ENCODE peak calls at places on chromosomes 13 and 19, in ten cellular contexts. Y is GM12878, R is A549, T is right lobe of liver, W is HCT116, S is heart left ventricle, Z is IMR-90, G is K562, F is HepG2, A is upper lobe of left lung. V is an unnamed sample.

GRCh38 chr13:78169386-78169785 is 250.8 kb upstream of the EDNRB start:
- ATAC-seq in R (no peak), S (no peak), W (no peak), A (no peak), Y (no peak), F (no peak), T (no peak), G (no peak), Z (no peak), V (no peak)

GRCh38 chr19:7540761-7541480 is 5.4 kb downstream of the PNPLA6 start:
- ATAC-seq in A (peak), Y (no peak), S (no peak), W (peak), Z (peak), G (peak), T (no peak), R (peak), F (no peak), V (no peak)

GRCh38 chr19:44260343-44260681 is 626 bp downstream of the ZNF233 start:
- ATAC-seq in R (peak), W (no peak), Y (peak), A (no peak), G (no peak), T (no peak), Z (no peak), S (peak), F (peak), V (no peak)

GRCh38 chr19:15846923-15847322 is 31.5 kb upstream of the OR10H1 start:
- ATAC-seq in R (no peak), A (no peak), Z (no peak), S (no peak), F (no peak), Y (no peak), T (no peak), W (no peak), G (no peak), V (no peak)

GRCh38 chr13:73000027-73000674 is 58.7 kb upstream of the KLF5 start:
- ATAC-seq in F (no peak), Y (peak), S (no peak), G (peak), W (no peak), A (no peak), T (peak), Z (no peak), R (no peak), V (no peak)

GRCh38 chr13:75479102-75479501 is 2.9 kb downstream of the TBC1D4 start:
- ATAC-seq in A (no peak), S (no peak), G (no peak), W (no peak), Z (no peak), R (no peak), T (no peak), F (no peak), Y (no peak), V (no peak)

GRCh38 chr13:76397413-76397812 is 488.8 kb downstream of the KCTD12 start:
- ATAC-seq in F (no peak), Y (no peak), S (no peak), Z (no peak), W (no peak), R (no peak), G (no peak), T (no peak), A (no peak), V (no peak)

GRCh38 chr13:28347456-28348371 is 147.2 kb downstream of the FLT1 start:
- ATAC-seq in W (no peak), T (no peak), Y (no peak), S (no peak), F (no peak), Z (no peak), G (peak), R (no peak), A (no peak), V (no peak)

GRCh38 chr13:97119899-97120745 is 102.0 kb upstream of the MBNL2 start:
- ATAC-seq in Z (no peak), G (no peak), W (no peak), A (no peak), S (no peak), Y (no peak), T (no peak), R (no peak), F (no peak), V (no peak)

GRCh38 chr13:114151031-114151430 is 18.6 kb upstream of the RASA3 start:
- ATAC-seq in G (no peak), R (no peak), S (no peak), T (no peak), Y (no peak), W (peak), Z (no peak), A (peak), F (no peak), V (no peak)

GRCh38 chr13:21016487-21016886 is 44.9 kb downstream of the LATS2 start:
- ATAC-seq in G (no peak), W (no peak), T (no peak), Z (no peak), A (no peak), R (no peak), Y (no peak), F (no peak), S (no peak), V (no peak)

GRCh38 chr19:4802711-4803110 is 11.2 kb downstream of the FEM1A start:
- ATAC-seq in F (no peak), R (no peak), A (no peak), T (no peak), W (no peak), Z (no peak), G (no peak), S (peak), Y (no peak), V (no peak)

GRCh38 chr19:47509973-47510372 is 4.9 kb downstream of the NAPA start:
- ATAC-seq in A (no peak), W (no peak), F (no peak), G (no peak), Y (no peak), R (no peak), S (peak), Z (no peak), T (peak), V (no peak)

GRCh38 chr19:57566396-57567256 is 7.0 kb upstream of the ZNF550 start:
- ATAC-seq in S (no peak), A (no peak), R (no peak), G (no peak), W (no peak), T (no peak), Z (no peak), Y (no peak), F (no peak), V (no peak)

GRCh38 chr19:43768273-43769050 is 12.3 kb downstream of the KCNN4 start:
- ATAC-seq in S (peak), Z (no peak), F (no peak), A (peak), W (no peak), Y (no peak), T (no peak), G (no peak), R (no peak), V (no peak)

GRCh38 chr13:113116206-113116800 is 6.3 kb upstream of the F10 start:
- ATAC-seq in Z (no peak), A (no peak), R (no peak), G (no peak), F (no peak), T (no peak), W (no peak), Y (no peak), S (no peak), V (no peak)

GRCh38 chr13:103006706-103007426 is 59.4 kb downstream of the SLC10A2 start:
- ATAC-seq in Y (peak), W (no peak), S (peak), Z (no peak), R (no peak), T (no peak), A (no peak), F (no peak), G (no peak), V (no peak)

GRCh38 chr13:41052441-41052840 is 8.9 kb upstream of the WBP4 start:
- ATAC-seq in G (peak), Y (no peak), F (no peak), S (no peak), Z (no peak), T (peak), R (no peak), A (no peak), W (no peak), V (no peak)

GRCh38 chr19:35000647-35001501 is 751 bp downstream of the GRAMD1A start:
- ATAC-seq in Z (peak), S (no peak), F (no peak), A (peak), W (peak), R (peak), T (no peak), G (peak), Y (peak), V (no peak)

GRCh38 chr13:63435668-63436275 is 2020.1 kb upstream of the PCDH20 start:
- ATAC-seq in R (peak), S (no peak), G (no peak), F (no peak), Z (peak), Y (no peak), A (peak), W (peak), T (no peak), V (no peak)

GRCh38 chr13:63438951-63439350 is 2023.3 kb upstream of the PCDH20 start:
- ATAC-seq in Y (no peak), R (no peak), G (no peak), S (no peak), T (no peak), W (no peak), F (no peak), A (no peak), Z (no peak), V (no peak)

GRCh38 chr13:63436288-63436687 is 2020.6 kb upstream of the PCDH20 start:
- ATAC-seq in Z (no peak), T (no peak), A (no peak), F (no peak), W (no peak), Y (no peak), R (peak), S (no peak), G (no peak), V (no peak)

DNA sequence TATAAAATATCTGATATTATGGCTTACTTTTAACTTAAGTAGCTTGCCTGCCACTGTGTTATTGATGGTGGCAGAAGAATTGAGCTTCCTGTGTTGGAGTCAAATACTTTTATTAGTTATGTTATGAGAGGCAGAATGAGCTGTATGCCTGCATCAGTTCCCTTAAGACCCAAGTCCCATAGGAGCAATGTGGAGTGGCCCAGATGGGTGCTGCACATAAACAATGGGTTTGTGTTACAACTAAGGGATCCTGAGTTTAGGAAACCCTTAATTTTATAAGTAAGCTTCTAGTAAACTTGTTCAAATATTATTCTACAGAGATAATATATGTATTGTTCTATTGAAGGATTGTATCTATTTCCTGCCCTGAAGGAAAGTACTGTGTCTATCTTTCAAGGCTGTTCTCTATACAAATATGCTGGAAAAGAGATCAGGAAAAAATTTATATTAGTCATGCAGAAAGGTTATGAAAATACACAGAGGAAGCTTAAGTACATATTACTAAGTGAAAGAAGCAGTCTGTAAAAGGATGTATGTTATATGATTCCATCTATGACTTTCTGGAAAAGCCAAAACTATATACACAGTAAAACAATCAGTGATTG is 2018.0 kb upstream of the PCDH20 start:
- ATAC-seq in S (no peak), G (no peak), Y (no peak), F (no peak), R (no peak), Z (peak), T (no peak), W (no peak), A (no peak), V (no peak)
- H3K27ac ChIP-seq in S (no peak), G (no peak), Y (no peak), F (no peak), R (no peak), Z (peak), T (no peak), W (no peak), A (no peak), V (no peak)

DNA sequence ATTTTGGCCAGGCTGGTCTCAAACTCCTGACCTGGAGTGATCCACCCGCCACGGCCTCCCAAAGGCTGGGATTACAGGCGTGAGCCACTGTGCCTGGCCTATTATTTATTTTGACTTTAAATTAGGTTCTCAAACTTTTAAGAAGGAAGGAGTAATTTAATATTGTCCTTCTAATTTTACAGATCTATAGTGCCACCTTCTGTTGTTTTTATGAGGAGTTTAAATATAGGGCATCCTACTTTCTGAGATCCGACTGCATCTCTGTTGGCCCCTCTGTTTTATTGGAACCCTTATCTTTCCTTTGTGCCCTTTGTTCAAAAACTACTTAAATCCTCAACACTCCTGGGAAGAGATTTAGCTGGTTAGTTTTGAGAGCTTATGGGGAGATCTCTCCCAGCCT is 25.4 kb upstream of the ZMYM5 start:
- ATAC-seq in T (no peak), R (no peak), F (no peak), G (no peak), A (peak), S (no peak), Z (peak), Y (peak), W (peak), V (no peak)
- TF ChIP-seq CTCF in T (peak), R (peak), F (no peak), G (no peak), A (no peak), S (peak), Z (peak), Y (peak), W (no peak), V (peak)

GRCh38 chr19:17394891-17395415 is 957 bp upstream of the CCDC194 start:
- ATAC-seq in S (peak), R (no peak), F (no peak), G (peak), A (peak), Z (peak), T (peak), W (peak), Y (peak), V (no peak)
- TF ChIP-seq POLR2A in S (no peak), R (no peak), F (no peak), G (peak), A (no peak), Z (no peak), T (no peak), W (no peak), Y (peak), V (no peak)

GRCh38 chr19:40920300-40921004 is 38.4 kb upstream of the CYP2A7 start:
- ATAC-seq in Y (no peak), F (no peak), T (no peak), W (no peak), S (no peak), G (no peak), R (no peak), Z (no peak), A (no peak), V (no peak)
- H3K27ac ChIP-seq in Y (no peak), F (no peak), T (peak), W (peak), S (no peak), G (no peak), R (peak), Z (no peak), A (peak), V (no peak)

DNA sequence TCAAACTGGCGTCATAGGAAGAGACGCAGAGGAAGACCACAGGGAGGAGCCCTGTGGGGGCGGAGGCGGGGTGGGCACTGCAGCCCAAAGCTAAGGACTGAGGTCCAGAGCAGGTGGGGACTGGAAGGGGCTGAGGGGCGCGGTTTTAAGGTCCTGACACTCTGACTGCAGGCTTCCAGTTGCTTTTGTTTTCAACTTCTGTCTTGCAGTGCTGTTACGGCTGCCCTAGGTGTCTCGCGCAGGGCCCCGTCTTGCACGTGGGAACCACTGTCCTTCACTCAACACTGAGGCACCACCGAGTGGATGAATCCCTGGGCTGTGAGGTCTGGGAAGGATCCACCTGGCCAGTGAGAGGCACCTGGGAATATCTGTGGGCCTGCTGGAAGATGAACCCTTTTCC is 76.0 kb downstream of the TEX29 start:
- ATAC-seq in R (no peak), F (no peak), T (no peak), Y (no peak), A (no peak), G (no peak), W (no peak), Z (no peak), S (no peak), V (no peak)
- TF ChIP-seq CTCF in R (no peak), F (no peak), T (no peak), Y (no peak), A (no peak), G (no peak), W (no peak), Z (no peak), S (no peak), V (no peak)

GRCh38 chr13:112057434-112057735 is 9.6 kb upstream of the SOX1 start:
- ATAC-seq in R (no peak), A (no peak), T (no peak), G (no peak), W (no peak), Z (no peak), F (no peak), S (no peak), Y (no peak), V (no peak)
- TF ChIP-seq POLR2A in R (no peak), A (no peak), T (no peak), G (no peak), W (no peak), Z (no peak), F (no peak), S (no peak), Y (no peak), V (no peak)

GRCh38 chr13:30396434-30397075 is 25.7 kb upstream of the UBE2L5 start:
- ATAC-seq in Z (no peak), Y (peak), S (no peak), A (no peak), T (peak), G (no peak), R (no peak), W (no peak), F (no peak), V (no peak)
- H3K27ac ChIP-seq in Z (no peak), Y (no peak), S (no peak), A (peak), T (peak), G (no peak), R (peak), W (no peak), F (peak), V (peak)